ENCODE peak calls at places on chromosomes 7 and 10, in five cellular contexts. L is tibial nerve, G is foreskin fibroblast, P is HFF-Myc, X is AG09309. Z is an unnamed sample.

GRCh38 chr7:151687523-151688235 is 168.0 kb upstream of the RHEB start:
- DNase-seq in L (peak; percentile 40), X (peak; percentile 72), G (peak; percentile 96), P (peak; percentile 92), Z (no peak)

GRCh38 chr7:22983257-22983855 is 30.6 kb downstream of the HYCC1 start:
- DNase-seq in X (peak; percentile 4), G (peak; percentile 71), L (no peak), P (no peak), Z (no peak)

GRCh38 chr10:119897366-119897765 is 4.8 kb downstream of the SEC23IP start:
- DNase-seq in G (no peak), X (no peak), L (no peak), P (no peak), Z (no peak)

GRCh38 chr7:129783097-129783919 is 169.5 kb downstream of the UBE2H start:
- DNase-seq in P (no peak), L (no peak), X (no peak), G (no peak), Z (no peak)

GRCh38 chr10:79066460-79067240 is 2.1 kb upstream of the ZMIZ1 start:
- DNase-seq in G (peak; percentile 41), L (peak; percentile 54), X (no peak), P (no peak), Z (no peak)

GRCh38 chr7:131164025-131164899 is 163.4 kb upstream of the MKLN1 start:
- DNase-seq in X (peak; percentile 84), G (peak; percentile 90), P (peak; percentile 69), L (no peak), Z (no peak)

GRCh38 chr7:266851-267840 is 22.8 kb upstream of the FOXL3 start:
- DNase-seq in X (no peak), P (no peak), L (peak; percentile 9), G (no peak), Z (no peak)

GRCh38 chr10:50367732-50368131 is 116.4 kb upstream of the ASAH2 start:
- DNase-seq in P (no peak), X (no peak), L (no peak), G (peak; percentile 49), Z (no peak)

GRCh38 chr10:32786968-32787367 is 171.1 kb downstream of the ITGB1 start:
- DNase-seq in G (no peak), L (no peak), X (no peak), P (no peak), Z (no peak)

GRCh38 chr7:30163231-30163894 is 28.6 kb downstream of the MTURN start:
- DNase-seq in X (no peak), P (no peak), L (no peak), G (no peak), Z (no peak)

GRCh38 chr7:52017802-52018679 is 701.4 kb upstream of the COBL start:
- DNase-seq in L (no peak), G (no peak), X (no peak), P (no peak), Z (no peak)

DNA sequence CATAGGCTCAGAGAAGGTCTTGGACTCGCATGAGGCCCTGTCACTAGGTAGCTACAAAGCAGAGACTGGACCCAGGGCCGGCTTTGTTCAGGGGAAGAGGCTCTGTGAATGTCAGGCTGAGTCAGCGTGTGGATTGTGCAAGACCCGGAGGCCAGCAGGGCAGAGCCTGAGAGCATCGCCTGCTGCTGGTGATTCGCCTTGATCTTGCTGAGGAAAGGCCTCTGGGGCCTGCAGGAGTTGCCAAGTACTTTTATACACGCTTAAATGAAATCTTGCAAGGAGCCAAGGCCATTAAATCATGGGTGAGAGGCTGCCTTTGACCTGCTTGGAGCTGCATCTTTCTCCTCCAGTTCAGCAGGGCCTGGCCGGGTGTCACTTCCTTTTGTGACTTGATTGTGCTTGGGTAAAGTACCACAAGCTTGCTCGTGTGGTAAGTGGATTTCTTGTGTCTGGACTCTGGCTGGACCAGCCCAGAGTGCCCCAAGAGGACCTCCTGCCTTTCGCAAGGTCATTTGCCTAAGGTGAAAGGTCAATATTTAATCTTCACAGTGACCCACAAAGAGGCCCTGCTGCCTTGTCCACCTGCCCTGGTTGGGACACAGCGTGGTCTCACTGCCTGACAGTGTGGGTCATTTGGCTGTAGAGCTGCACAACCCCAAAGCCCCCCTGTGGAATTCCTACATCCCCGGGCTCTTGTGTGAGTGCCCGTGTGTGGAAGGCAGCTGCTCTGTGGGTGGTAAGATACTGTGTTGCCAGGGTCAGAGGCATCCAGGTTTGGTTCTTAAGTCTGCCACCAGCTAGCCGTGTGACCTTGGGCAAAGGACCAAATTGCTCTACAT is 38.6 kb upstream of the SH2D4B start:
- DNase-seq in P (peak; percentile 82), X (peak; percentile 92), L (peak; percentile 93), G (peak; percentile 99), Z (no peak)
- TF ChIP-seq CTCF in P (no peak), X (no peak), L (no peak), G (no peak), Z (no peak)

GRCh38 chr7:155296788-155297516 is 726 bp upstream of the INSIG1 start:
- DNase-seq in L (no peak), X (peak; percentile 38), P (peak; percentile 62), G (peak; percentile 94), Z (peak; percentile 58)
- TF ChIP-seq CTCF in L (no peak), X (peak; percentile 23), P (peak; percentile 25), G (peak; percentile 34), Z (peak; percentile 57)

GRCh38 chr7:104553074-104553473 is 224.7 kb downstream of the LHFPL3 start:
- DNase-seq in G (no peak), X (no peak), P (no peak), L (no peak), Z (no peak)

GRCh38 chr7:104552102-104552501 is 223.7 kb downstream of the LHFPL3 start:
- DNase-seq in X (no peak), L (peak; percentile 22), G (peak; percentile 5), P (peak; percentile 15), Z (no peak)

GRCh38 chr7:104551226-104551625 is 222.8 kb downstream of the LHFPL3 start:
- DNase-seq in X (no peak), L (no peak), P (no peak), G (no peak), Z (no peak)

GRCh38 chr7:104550362-104550761 is 222.0 kb downstream of the LHFPL3 start:
- DNase-seq in X (no peak), L (no peak), G (peak; percentile 2), P (no peak), Z (no peak)

DNA sequence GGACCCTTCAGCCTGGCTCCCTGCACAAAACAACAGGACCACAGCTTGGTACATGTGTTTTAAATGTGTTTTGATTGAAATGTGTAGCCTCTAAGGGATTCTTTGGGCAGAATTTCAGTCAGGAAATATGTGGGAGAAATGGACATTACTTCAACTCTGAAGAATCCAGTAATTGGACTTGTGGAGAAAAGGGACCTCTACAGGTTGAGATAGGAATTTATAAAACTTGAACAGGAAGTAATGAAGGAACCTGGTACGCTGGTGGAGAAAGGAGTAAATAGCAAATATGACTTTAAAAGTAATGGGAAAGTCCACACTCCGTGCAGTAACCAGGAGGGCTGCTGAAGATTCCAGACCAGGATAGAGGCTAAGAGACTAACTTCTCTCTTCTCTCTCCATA is 220.5 kb downstream of the LHFPL3 start:
- DNase-seq in X (no peak), G (no peak), L (no peak), P (no peak), Z (no peak)
- TF ChIP-seq CTCF in X (no peak), G (no peak), L (no peak), P (no peak), Z (no peak)

DNA sequence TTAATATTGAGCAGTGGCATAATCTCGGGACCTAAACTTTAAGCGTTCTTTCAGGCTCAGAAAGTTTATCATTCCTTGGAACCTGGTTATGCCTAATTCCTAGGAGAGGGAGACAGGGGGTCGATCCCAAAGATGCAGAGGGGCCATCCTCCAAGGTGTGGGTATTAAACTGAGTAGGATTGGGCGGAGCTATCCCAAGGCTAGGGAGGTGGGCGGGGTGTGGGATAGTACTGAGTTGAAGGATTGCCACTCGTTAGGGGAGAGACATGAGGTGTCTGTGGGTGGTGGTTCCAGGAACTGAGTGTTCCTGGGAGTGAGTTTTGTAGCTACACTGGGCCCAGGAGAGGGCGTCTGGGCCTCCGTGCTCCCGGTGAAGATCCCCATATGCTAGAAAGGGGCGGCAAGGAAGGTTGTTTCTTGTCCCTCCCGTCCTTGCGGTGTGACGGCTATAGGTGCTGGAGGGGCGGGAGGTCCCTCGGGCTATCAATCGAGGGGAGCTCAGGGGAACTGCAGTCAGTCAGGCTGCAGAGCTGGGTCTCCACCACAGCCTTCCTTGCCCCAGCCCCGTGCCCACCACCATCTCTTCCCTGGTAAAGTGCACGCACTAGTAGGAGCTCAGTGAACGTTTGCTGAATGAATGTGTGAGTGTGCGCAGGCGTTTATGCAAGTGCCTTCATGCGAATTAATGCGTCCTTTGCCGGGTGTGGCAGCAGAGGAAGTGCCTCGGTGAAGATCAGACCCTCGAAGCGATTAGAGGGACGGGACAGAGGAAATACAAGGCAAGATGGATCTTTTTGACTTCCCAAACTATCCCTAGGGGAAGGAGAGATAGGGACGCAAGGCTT is 3.0 kb upstream of the HMX2 start:
- DNase-seq in G (no peak), L (no peak), X (no peak), P (no peak), Z (no peak)
- TF ChIP-seq CTCF in G (no peak), L (no peak), X (peak; percentile 20), P (no peak), Z (no peak)

DNA sequence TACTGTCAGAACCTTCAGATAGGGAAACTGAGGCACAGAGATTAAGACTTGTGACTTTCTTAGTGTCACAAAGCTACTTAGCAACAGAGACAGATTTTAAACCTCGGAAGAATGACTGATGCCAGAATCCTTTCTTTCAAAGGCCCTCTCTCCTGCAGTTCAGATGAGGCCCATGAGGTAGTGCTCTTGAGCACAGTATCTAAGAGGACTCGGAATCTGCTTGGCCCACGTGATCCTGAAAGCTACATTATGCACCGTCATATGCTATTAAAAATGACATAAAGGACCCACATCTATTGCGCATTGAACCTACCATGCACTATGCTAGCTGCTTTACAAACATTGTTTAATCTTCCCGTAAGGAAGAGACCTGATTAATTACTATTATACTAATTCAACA is 355.9 kb downstream of the SFMBT2 start:
- DNase-seq in P (no peak), G (peak; percentile 31), L (no peak), X (no peak), Z (no peak)
- TF ChIP-seq CTCF in P (peak; percentile 8), G (no peak), L (no peak), X (no peak), Z (no peak)

DNA sequence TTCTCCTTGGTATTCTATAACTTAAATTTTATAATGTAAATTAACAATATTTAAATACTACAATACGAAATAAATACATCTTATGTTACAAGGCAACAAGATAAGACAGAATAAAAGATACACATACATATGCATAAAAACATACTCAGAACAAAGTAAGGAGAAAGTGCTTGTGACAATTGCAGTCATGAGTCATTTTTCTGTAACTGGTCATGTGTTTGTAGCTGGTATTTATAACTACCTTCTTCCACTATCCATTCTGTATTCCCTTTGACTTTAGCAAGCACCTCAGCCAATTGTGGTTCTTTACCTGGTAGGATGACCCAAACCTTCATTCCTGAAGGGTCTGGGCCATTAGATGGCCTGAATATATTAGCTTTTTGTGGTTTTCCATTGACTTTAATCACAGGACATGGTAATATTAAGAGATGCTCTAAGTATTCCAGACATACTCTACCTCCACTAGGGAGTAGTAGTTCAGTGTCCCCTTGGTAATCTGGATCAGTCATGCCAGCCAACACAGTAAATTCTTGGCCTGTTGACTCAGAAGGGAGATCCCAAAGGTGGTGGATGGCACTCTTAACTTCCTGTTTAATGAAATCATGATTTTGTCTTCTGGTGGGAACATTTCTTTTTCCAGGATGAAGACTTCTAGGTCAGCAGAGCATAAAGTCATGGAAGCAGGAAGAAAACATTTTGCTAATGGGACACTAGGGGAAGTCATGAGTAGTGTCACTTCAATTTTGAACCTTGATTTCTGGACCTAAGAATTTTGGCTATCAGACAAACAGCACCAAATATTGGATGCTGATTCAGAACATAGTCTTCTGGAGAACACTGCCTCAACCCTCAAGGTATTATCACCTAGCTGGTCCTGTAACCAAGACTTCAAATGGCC is 733.7 kb upstream of the IGFBP3 start:
- DNase-seq in L (no peak), G (peak; percentile 34), P (no peak), X (no peak), Z (no peak)
- TF ChIP-seq CTCF in L (no peak), G (no peak), P (no peak), X (peak; percentile 14), Z (peak; percentile 31)

GRCh38 chr7:5827755-5828154 is 46.3 kb upstream of the RNF216 start:
- DNase-seq in G (peak; percentile 13), P (no peak), L (no peak), X (no peak), Z (no peak)
- TF ChIP-seq CTCF in G (peak; percentile 40), P (peak; percentile 51), L (peak; percentile 31), X (peak; percentile 36), Z (peak; percentile 51)

Z was measured in mesothelial cell of epicardium.